ENCODE peak calls at places on chromosomes 13 and 19, in eight cellular contexts. One of them, this sample, is unnamed.
A peak's percentile ranks its signal among the peaks of the same experiment; 100 is the strongest.

GRCh38 chr19:50430888-50431342 is 1.8 kb upstream of the MYBPC2 start:
- DNase-seq in activated T-cell treated with anti-CD3 and anti-CD28 coated beads, Interleukin-2, amount 50 U/mL, for 72 hours: no peak
- DNase-seq in neural crest cell: no peak
- DNase-seq in hepatic stellate cell: no peak
- DNase-seq in psoas muscle: no peak
- DNase-seq in effector memory CD4-positive, alpha-beta T cell: no peak
- DNase-seq in fibroblast of lung: no peak
- DNase-seq in hippocampal formation: no peak
- DNase-seq in this sample: no peak

GRCh38 chr13:63435668-63436275 is 2020.1 kb upstream of the PCDH20 start:
- DNase-seq in activated T-cell treated with anti-CD3 and anti-CD28 coated beads, Interleukin-2, amount 50 U/mL, for 72 hours: no peak
- DNase-seq in neural crest cell: no peak
- DNase-seq in hepatic stellate cell: peak; percentile 11
- DNase-seq in psoas muscle: no peak
- DNase-seq in effector memory CD4-positive, alpha-beta T cell: no peak
- DNase-seq in fibroblast of lung: peak; percentile 100
- DNase-seq in hippocampal formation: no peak
- DNase-seq in this sample: no peak

GRCh38 chr13:113147206-113147605 is 11.2 kb upstream of the PROZ start:
- DNase-seq in activated T-cell treated with anti-CD3 and anti-CD28 coated beads, Interleukin-2, amount 50 U/mL, for 72 hours: no peak
- DNase-seq in neural crest cell: no peak
- DNase-seq in hepatic stellate cell: no peak
- DNase-seq in psoas muscle: no peak
- DNase-seq in effector memory CD4-positive, alpha-beta T cell: no peak
- DNase-seq in fibroblast of lung: no peak
- DNase-seq in hippocampal formation: no peak
- DNase-seq in this sample: no peak

GRCh38 chr13:109387438-109387837 is 398.9 kb downstream of the IRS2 start:
- DNase-seq in activated T-cell treated with anti-CD3 and anti-CD28 coated beads, Interleukin-2, amount 50 U/mL, for 72 hours: no peak
- DNase-seq in neural crest cell: no peak
- DNase-seq in hepatic stellate cell: no peak
- DNase-seq in psoas muscle: no peak
- DNase-seq in effector memory CD4-positive, alpha-beta T cell: no peak
- DNase-seq in fibroblast of lung: no peak
- DNase-seq in hippocampal formation: no peak
- DNase-seq in this sample: no peak

GRCh38 chr19:5150902-5151741 is 182.2 kb downstream of the KDM4B start:
- DNase-seq in activated T-cell treated with anti-CD3 and anti-CD28 coated beads, Interleukin-2, amount 50 U/mL, for 72 hours: no peak
- DNase-seq in neural crest cell: no peak
- DNase-seq in hepatic stellate cell: no peak
- DNase-seq in psoas muscle: no peak
- DNase-seq in effector memory CD4-positive, alpha-beta T cell: no peak
- DNase-seq in fibroblast of lung: no peak
- DNase-seq in hippocampal formation: no peak
- DNase-seq in this sample: no peak

GRCh38 chr19:36418287-36419001 is at the start of gene ZFP82:
- DNase-seq in activated T-cell treated with anti-CD3 and anti-CD28 coated beads, Interleukin-2, amount 50 U/mL, for 72 hours: peak; percentile 87
- DNase-seq in neural crest cell: peak; percentile 74
- DNase-seq in hepatic stellate cell: peak; percentile 91
- DNase-seq in psoas muscle: peak; percentile 85
- DNase-seq in effector memory CD4-positive, alpha-beta T cell: peak; percentile 58
- DNase-seq in fibroblast of lung: peak; percentile 81
- DNase-seq in hippocampal formation: peak; percentile 71
- DNase-seq in this sample: peak; percentile 47

GRCh38 chr19:31316201-31316951 is 32.9 kb downstream of the TSHZ3 start:
- DNase-seq in activated T-cell treated with anti-CD3 and anti-CD28 coated beads, Interleukin-2, amount 50 U/mL, for 72 hours: no peak
- DNase-seq in neural crest cell: no peak
- DNase-seq in hepatic stellate cell: no peak
- DNase-seq in psoas muscle: peak; percentile 50
- DNase-seq in effector memory CD4-positive, alpha-beta T cell: no peak
- DNase-seq in fibroblast of lung: peak; percentile 57
- DNase-seq in hippocampal formation: no peak
- DNase-seq in this sample: no peak

GRCh38 chr19:40583283-40583682 is 6.6 kb downstream of the SHKBP1 start:
- DNase-seq in activated T-cell treated with anti-CD3 and anti-CD28 coated beads, Interleukin-2, amount 50 U/mL, for 72 hours: no peak
- DNase-seq in neural crest cell: no peak
- DNase-seq in hepatic stellate cell: no peak
- DNase-seq in psoas muscle: no peak
- DNase-seq in effector memory CD4-positive, alpha-beta T cell: no peak
- DNase-seq in fibroblast of lung: no peak
- DNase-seq in hippocampal formation: no peak
- DNase-seq in this sample: no peak

GRCh38 chr13:112687836-112688559 is 1.8 kb upstream of the ATP11A start:
- DNase-seq in activated T-cell treated with anti-CD3 and anti-CD28 coated beads, Interleukin-2, amount 50 U/mL, for 72 hours: no peak
- DNase-seq in neural crest cell: no peak
- DNase-seq in hepatic stellate cell: no peak
- DNase-seq in psoas muscle: no peak
- DNase-seq in effector memory CD4-positive, alpha-beta T cell: no peak
- DNase-seq in fibroblast of lung: no peak
- DNase-seq in hippocampal formation: no peak
- DNase-seq in this sample: no peak

GRCh38 chr19:32041681-32042292 is 303.6 kb upstream of the ZNF507 start:
- DNase-seq in activated T-cell treated with anti-CD3 and anti-CD28 coated beads, Interleukin-2, amount 50 U/mL, for 72 hours: peak; percentile 34
- DNase-seq in neural crest cell: peak; percentile 62
- DNase-seq in hepatic stellate cell: peak; percentile 8
- DNase-seq in psoas muscle: peak; percentile 22
- DNase-seq in effector memory CD4-positive, alpha-beta T cell: no peak
- DNase-seq in fibroblast of lung: peak; percentile 21
- DNase-seq in hippocampal formation: peak; percentile 36
- DNase-seq in this sample: no peak

GRCh38 chr13:75489502-75490263 is 7.7 kb upstream of the TBC1D4 start:
- DNase-seq in activated T-cell treated with anti-CD3 and anti-CD28 coated beads, Interleukin-2, amount 50 U/mL, for 72 hours: no peak
- DNase-seq in neural crest cell: no peak
- DNase-seq in hepatic stellate cell: no peak
- DNase-seq in psoas muscle: no peak
- DNase-seq in effector memory CD4-positive, alpha-beta T cell: no peak
- DNase-seq in fibroblast of lung: peak; percentile 79
- DNase-seq in hippocampal formation: no peak
- DNase-seq in this sample: no peak

GRCh38 chr13:25770601-25771000 is 281.2 kb downstream of the SHISA2 start:
- DNase-seq in activated T-cell treated with anti-CD3 and anti-CD28 coated beads, Interleukin-2, amount 50 U/mL, for 72 hours: no peak
- DNase-seq in neural crest cell: no peak
- DNase-seq in hepatic stellate cell: no peak
- DNase-seq in psoas muscle: no peak
- DNase-seq in effector memory CD4-positive, alpha-beta T cell: no peak
- DNase-seq in fibroblast of lung: no peak
- DNase-seq in hippocampal formation: no peak
- DNase-seq in this sample: no peak

GRCh38 chr13:105611424-105611823 is 924.0 kb downstream of the EFNB2 start:
- DNase-seq in activated T-cell treated with anti-CD3 and anti-CD28 coated beads, Interleukin-2, amount 50 U/mL, for 72 hours: no peak
- DNase-seq in neural crest cell: no peak
- DNase-seq in hepatic stellate cell: peak; percentile 1
- DNase-seq in psoas muscle: no peak
- DNase-seq in effector memory CD4-positive, alpha-beta T cell: no peak
- DNase-seq in fibroblast of lung: peak; percentile 94
- DNase-seq in hippocampal formation: no peak
- DNase-seq in this sample: no peak

GRCh38 chr19:49011194-49011593 is 5.7 kb downstream of the LHB start:
- DNase-seq in activated T-cell treated with anti-CD3 and anti-CD28 coated beads, Interleukin-2, amount 50 U/mL, for 72 hours: no peak
- DNase-seq in neural crest cell: no peak
- DNase-seq in hepatic stellate cell: no peak
- DNase-seq in psoas muscle: no peak
- DNase-seq in effector memory CD4-positive, alpha-beta T cell: no peak
- DNase-seq in fibroblast of lung: no peak
- DNase-seq in hippocampal formation: no peak
- DNase-seq in this sample: no peak

GRCh38 chr19:33302974-33303790 is 848 bp upstream of the CEBPA start:
- DNase-seq in activated T-cell treated with anti-CD3 and anti-CD28 coated beads, Interleukin-2, amount 50 U/mL, for 72 hours: peak; percentile 45
- DNase-seq in neural crest cell: peak; percentile 52
- DNase-seq in hepatic stellate cell: peak; percentile 69
- DNase-seq in psoas muscle: peak; percentile 68
- DNase-seq in effector memory CD4-positive, alpha-beta T cell: no peak
- DNase-seq in fibroblast of lung: peak; percentile 57
- DNase-seq in hippocampal formation: peak; percentile 49
- DNase-seq in this sample: no peak

GRCh38 chr19:7789447-7789846 is 26.4 kb downstream of the CLEC4M start:
- DNase-seq in activated T-cell treated with anti-CD3 and anti-CD28 coated beads, Interleukin-2, amount 50 U/mL, for 72 hours: peak; percentile 18
- DNase-seq in neural crest cell: no peak
- DNase-seq in hepatic stellate cell: no peak
- DNase-seq in psoas muscle: no peak
- DNase-seq in effector memory CD4-positive, alpha-beta T cell: peak; percentile 7
- DNase-seq in fibroblast of lung: no peak
- DNase-seq in hippocampal formation: no peak
- DNase-seq in this sample: no peak

GRCh38 chr13:77207943-77208342 is 119.0 kb downstream of the MYCBP2 start:
- DNase-seq in activated T-cell treated with anti-CD3 and anti-CD28 coated beads, Interleukin-2, amount 50 U/mL, for 72 hours: no peak
- DNase-seq in neural crest cell: no peak
- DNase-seq in hepatic stellate cell: peak; percentile 9
- DNase-seq in psoas muscle: no peak
- DNase-seq in effector memory CD4-positive, alpha-beta T cell: no peak
- DNase-seq in fibroblast of lung: peak; percentile 92
- DNase-seq in hippocampal formation: no peak
- DNase-seq in this sample: no peak

GRCh38 chr13:42859760-42860159 is 78.4 kb downstream of the FAM216B start:
- DNase-seq in activated T-cell treated with anti-CD3 and anti-CD28 coated beads, Interleukin-2, amount 50 U/mL, for 72 hours: no peak
- DNase-seq in neural crest cell: no peak
- DNase-seq in hepatic stellate cell: no peak
- DNase-seq in psoas muscle: no peak
- DNase-seq in effector memory CD4-positive, alpha-beta T cell: no peak
- DNase-seq in fibroblast of lung: no peak
- DNase-seq in hippocampal formation: no peak
- DNase-seq in this sample: no peak

GRCh38 chr13:50635504-50635903 is 208.0 kb downstream of the DLEU7 start:
- DNase-seq in activated T-cell treated with anti-CD3 and anti-CD28 coated beads, Interleukin-2, amount 50 U/mL, for 72 hours: no peak
- DNase-seq in neural crest cell: no peak
- DNase-seq in hepatic stellate cell: no peak
- DNase-seq in psoas muscle: no peak
- DNase-seq in effector memory CD4-positive, alpha-beta T cell: no peak
- DNase-seq in fibroblast of lung: no peak
- DNase-seq in hippocampal formation: peak; percentile 12
- DNase-seq in this sample: peak; percentile 89

GRCh38 chr19:36009220-36009619 is 607 bp upstream of the SYNE4 start:
- DNase-seq in activated T-cell treated with anti-CD3 and anti-CD28 coated beads, Interleukin-2, amount 50 U/mL, for 72 hours: peak; percentile 73
- DNase-seq in neural crest cell: peak; percentile 49
- DNase-seq in hepatic stellate cell: peak; percentile 80
- DNase-seq in psoas muscle: peak; percentile 78
- DNase-seq in effector memory CD4-positive, alpha-beta T cell: no peak
- DNase-seq in fibroblast of lung: peak; percentile 67
- DNase-seq in hippocampal formation: peak; percentile 38
- DNase-seq in this sample: no peak

GRCh38 chr19:36973021-36973843 is 57.1 kb downstream of the ZNF568 start:
- DNase-seq in activated T-cell treated with anti-CD3 and anti-CD28 coated beads, Interleukin-2, amount 50 U/mL, for 72 hours: peak; percentile 83
- DNase-seq in neural crest cell: no peak
- DNase-seq in hepatic stellate cell: peak; percentile 84
- DNase-seq in psoas muscle: peak; percentile 84
- DNase-seq in effector memory CD4-positive, alpha-beta T cell: peak; percentile 73
- DNase-seq in fibroblast of lung: peak; percentile 82
- DNase-seq in hippocampal formation: peak; percentile 88
- DNase-seq in this sample: peak; percentile 58

GRCh38 chr13:108944760-108945159 is 315.3 kb downstream of the MYO16 start:
- DNase-seq in activated T-cell treated with anti-CD3 and anti-CD28 coated beads, Interleukin-2, amount 50 U/mL, for 72 hours: no peak
- DNase-seq in neural crest cell: no peak
- DNase-seq in hepatic stellate cell: no peak
- DNase-seq in psoas muscle: no peak
- DNase-seq in effector memory CD4-positive, alpha-beta T cell: no peak
- DNase-seq in fibroblast of lung: no peak
- DNase-seq in hippocampal formation: no peak
- DNase-seq in this sample: no peak

GRCh38 chr19:51003316-51003715 is 1.9 kb upstream of the KLK8 start:
- DNase-seq in activated T-cell treated with anti-CD3 and anti-CD28 coated beads, Interleukin-2, amount 50 U/mL, for 72 hours: no peak
- DNase-seq in neural crest cell: no peak
- DNase-seq in hepatic stellate cell: no peak
- DNase-seq in psoas muscle: no peak
- DNase-seq in effector memory CD4-positive, alpha-beta T cell: no peak
- DNase-seq in fibroblast of lung: no peak
- DNase-seq in hippocampal formation: no peak
- DNase-seq in this sample: no peak

GRCh38 chr19:38139122-38139521 is 84.9 kb downstream of the DPF1 start:
- DNase-seq in activated T-cell treated with anti-CD3 and anti-CD28 coated beads, Interleukin-2, amount 50 U/mL, for 72 hours: no peak
- DNase-seq in neural crest cell: no peak
- DNase-seq in hepatic stellate cell: no peak
- DNase-seq in psoas muscle: no peak
- DNase-seq in effector memory CD4-positive, alpha-beta T cell: no peak
- DNase-seq in fibroblast of lung: no peak
- DNase-seq in hippocampal formation: no peak
- DNase-seq in this sample: no peak

GRCh38 chr19:50639121-50640112 is at the start of gene SYT3:
- DNase-seq in activated T-cell treated with anti-CD3 and anti-CD28 coated beads, Interleukin-2, amount 50 U/mL, for 72 hours: peak; percentile 51
- DNase-seq in neural crest cell: peak; percentile 57
- DNase-seq in hepatic stellate cell: peak; percentile 66
- DNase-seq in psoas muscle: no peak
- DNase-seq in effector memory CD4-positive, alpha-beta T cell: no peak
- DNase-seq in fibroblast of lung: peak; percentile 11
- DNase-seq in hippocampal formation: peak; percentile 45
- DNase-seq in this sample: no peak

GRCh38 chr13:45362939-45363338 is 22.0 kb upstream of the TPT1 start:
- DNase-seq in activated T-cell treated with anti-CD3 and anti-CD28 coated beads, Interleukin-2, amount 50 U/mL, for 72 hours: peak; percentile 13
- DNase-seq in neural crest cell: no peak
- DNase-seq in hepatic stellate cell: no peak
- DNase-seq in psoas muscle: no peak
- DNase-seq in effector memory CD4-positive, alpha-beta T cell: no peak
- DNase-seq in fibroblast of lung: no peak
- DNase-seq in hippocampal formation: no peak
- DNase-seq in this sample: no peak

GRCh38 chr19:54938906-54939305 is 8.4 kb downstream of the NLRP7 start:
- DNase-seq in activated T-cell treated with anti-CD3 and anti-CD28 coated beads, Interleukin-2, amount 50 U/mL, for 72 hours: no peak
- DNase-seq in neural crest cell: no peak
- DNase-seq in hepatic stellate cell: no peak
- DNase-seq in psoas muscle: no peak
- DNase-seq in effector memory CD4-positive, alpha-beta T cell: no peak
- DNase-seq in fibroblast of lung: no peak
- DNase-seq in hippocampal formation: no peak
- DNase-seq in this sample: no peak

GRCh38 chr13:108508263-108508662 is 121.1 kb upstream of the MYO16 start:
- DNase-seq in activated T-cell treated with anti-CD3 and anti-CD28 coated beads, Interleukin-2, amount 50 U/mL, for 72 hours: no peak
- DNase-seq in neural crest cell: no peak
- DNase-seq in hepatic stellate cell: no peak
- DNase-seq in psoas muscle: no peak
- DNase-seq in effector memory CD4-positive, alpha-beta T cell: no peak
- DNase-seq in fibroblast of lung: peak; percentile 23
- DNase-seq in hippocampal formation: no peak
- DNase-seq in this sample: no peak

GRCh38 chr13:34833562-34834182 is 108.4 kb upstream of the NBEA start:
- DNase-seq in activated T-cell treated with anti-CD3 and anti-CD28 coated beads, Interleukin-2, amount 50 U/mL, for 72 hours: no peak
- DNase-seq in neural crest cell: no peak
- DNase-seq in hepatic stellate cell: no peak
- DNase-seq in psoas muscle: no peak
- DNase-seq in effector memory CD4-positive, alpha-beta T cell: no peak
- DNase-seq in fibroblast of lung: peak; percentile 32
- DNase-seq in hippocampal formation: no peak
- DNase-seq in this sample: no peak

GRCh38 chr13:48318714-48319457 is 15.3 kb downstream of the RB1 start:
- DNase-seq in activated T-cell treated with anti-CD3 and anti-CD28 coated beads, Interleukin-2, amount 50 U/mL, for 72 hours: peak; percentile 17
- DNase-seq in neural crest cell: no peak
- DNase-seq in hepatic stellate cell: no peak
- DNase-seq in psoas muscle: no peak
- DNase-seq in effector memory CD4-positive, alpha-beta T cell: no peak
- DNase-seq in fibroblast of lung: no peak
- DNase-seq in hippocampal formation: no peak
- DNase-seq in this sample: no peak

This sample was measured in CD14-positive monocyte.